ENCODE peak calls at places on chromosomes 11 and 22, in eight cellular contexts. A is posterior vena cava; T is GM23338; I is GM10248; M is B cell; S is mucosa of gallbladder; L is activated naive CD4-positive, alpha-beta T cell; Z is hepatic stellate cell. B is an unnamed sample.
A peak's percentile ranks its signal among the peaks of the same experiment; 100 is the strongest.

GRCh38 chr22:33332538-33332937 is 274.4 kb upstream of the SYN3 start:
- DNase-seq in Z (no peak), T (no peak), S (peak; percentile 42), L (no peak), I (no peak), A (no peak), M (no peak), B (no peak)

GRCh38 chr22:19429950-19430889 is 1.3 kb downstream of the HIRA start:
- DNase-seq in A (no peak), I (peak; percentile 38), T (peak; percentile 28), S (no peak), M (no peak), Z (peak; percentile 48), L (peak; percentile 16), B (peak; percentile 47)

GRCh38 chr22:29219881-29220670 is 14.4 kb downstream of the EMID1 start:
- DNase-seq in Z (no peak), L (no peak), I (no peak), T (peak; percentile 44), S (no peak), A (no peak), M (no peak), B (no peak)

GRCh38 chr22:27554841-27555456 is 246.6 kb downstream of the MN1 start:
- DNase-seq in L (no peak), A (no peak), Z (no peak), S (no peak), T (no peak), M (no peak), I (no peak), B (no peak)

GRCh38 chr11:64877390-64878222 is 815 bp downstream of the EHD1 start:
- DNase-seq in L (no peak), A (no peak), M (peak; percentile 77), Z (no peak), T (no peak), I (no peak), S (no peak), B (peak; percentile 55)

GRCh38 chr11:105027671-105028070 is 4.7 kb upstream of the CASP5 start:
- DNase-seq in S (no peak), A (no peak), L (no peak), I (no peak), T (no peak), Z (no peak), M (no peak), B (no peak)

GRCh38 chr11:46134540-46134939 is 13.3 kb upstream of the PHF21A start:
- DNase-seq in A (no peak), I (no peak), T (peak; percentile 72), M (no peak), L (no peak), S (no peak), Z (no peak), B (no peak)

GRCh38 chr11:26878959-26879581 is 114.8 kb upstream of the FIBIN start:
- DNase-seq in S (no peak), I (no peak), M (no peak), L (no peak), T (peak; percentile 43), Z (no peak), A (no peak), B (no peak)

GRCh38 chr11:36345084-36345511 is 49.0 kb downstream of the PRR5L start:
- DNase-seq in Z (no peak), L (no peak), I (no peak), T (no peak), M (no peak), A (no peak), S (peak; percentile 66), B (no peak)

GRCh38 chr11:21414928-21415327 is 745.5 kb downstream of the NELL1 start:
- DNase-seq in T (no peak), I (no peak), A (no peak), S (no peak), M (no peak), Z (no peak), L (no peak), B (no peak)

GRCh38 chr11:134560066-134560465 is 148.0 kb upstream of the B3GAT1 start:
- DNase-seq in A (no peak), M (no peak), I (no peak), T (no peak), L (no peak), S (peak; percentile 9), Z (no peak), B (no peak)

B was measured in GM06990.